ENCODE peak calls at places on chromosomes 16 and 17, in five cellular contexts. One of them, this sample, is unnamed.
A peak's percentile ranks its signal among the peaks of the same experiment; 100 is the strongest.

GRCh38 chr17:83155128-83156081 is 76.0 kb downstream of the METRNL start:
- DNase-seq in lung: peak; percentile 29
- DNase-seq in Peyer's patch: no peak
- DNase-seq in A549: no peak
- DNase-seq in IMR-90: peak; percentile 44
- DNase-seq in this sample: no peak

GRCh38 chr17:32519769-32520701 is 33.2 kb downstream of the CDK5R1 start:
- DNase-seq in A549: no peak
- DNase-seq in lung: no peak
- DNase-seq in Peyer's patch: peak; percentile 83
- DNase-seq in IMR-90: no peak
- DNase-seq in this sample: no peak

GRCh38 chr16:5502467-5502869 is 404.9 kb upstream of the EEF2KMT start:
- DNase-seq in lung: no peak
- DNase-seq in IMR-90: no peak
- DNase-seq in A549: peak; percentile 17
- DNase-seq in Peyer's patch: no peak
- DNase-seq in this sample: no peak

GRCh38 chr16:3431779-3432219 is 11.5 kb downstream of the ZNF597 start:
- DNase-seq in A549: no peak
- DNase-seq in IMR-90: peak; percentile 31
- DNase-seq in lung: peak; percentile 34
- DNase-seq in Peyer's patch: peak; percentile 63
- DNase-seq in this sample: peak; percentile 8

GRCh38 chr17:3977387-3977786 is 13.2 kb upstream of the ATP2A3 start:
- DNase-seq in lung: no peak
- DNase-seq in IMR-90: no peak
- DNase-seq in A549: no peak
- DNase-seq in Peyer's patch: no peak
- DNase-seq in this sample: no peak

GRCh38 chr17:76956846-76957540 is 88.8 kb downstream of the MGAT5B start:
- DNase-seq in Peyer's patch: no peak
- DNase-seq in IMR-90: no peak
- DNase-seq in lung: no peak
- DNase-seq in A549: no peak
- DNase-seq in this sample: no peak

GRCh38 chr16:16996830-16997229 is 473.9 kb downstream of the XYLT1 start:
- DNase-seq in Peyer's patch: no peak
- DNase-seq in IMR-90: no peak
- DNase-seq in A549: no peak
- DNase-seq in lung: no peak
- DNase-seq in this sample: no peak

GRCh38 chr16:13231365-13231764 is 330.0 kb downstream of the SHISA9 start:
- DNase-seq in A549: no peak
- DNase-seq in Peyer's patch: no peak
- DNase-seq in IMR-90: no peak
- DNase-seq in lung: no peak
- DNase-seq in this sample: no peak

GRCh38 chr17:79986441-79987186 is 49.1 kb downstream of the TBC1D16 start:
- DNase-seq in lung: no peak
- DNase-seq in Peyer's patch: no peak
- DNase-seq in IMR-90: peak; percentile 67
- DNase-seq in A549: no peak
- DNase-seq in this sample: no peak

GRCh38 chr17:81254955-81255717 is 16.0 kb downstream of the NDUFAF8 start:
- DNase-seq in A549: peak; percentile 77
- DNase-seq in Peyer's patch: peak; percentile 86
- DNase-seq in lung: peak; percentile 91
- DNase-seq in IMR-90: peak; percentile 82
- DNase-seq in this sample: no peak

GRCh38 chr16:22183901-22184614 is 21.8 kb downstream of the SDR42E2 start:
- DNase-seq in lung: no peak
- DNase-seq in A549: no peak
- DNase-seq in Peyer's patch: no peak
- DNase-seq in IMR-90: no peak
- DNase-seq in this sample: no peak

GRCh38 chr16:3519581-3519980 is 18.8 kb downstream of the CLUAP1 start:
- DNase-seq in A549: peak; percentile 35
- DNase-seq in lung: no peak
- DNase-seq in IMR-90: no peak
- DNase-seq in Peyer's patch: no peak
- DNase-seq in this sample: no peak

GRCh38 chr16:70691223-70692129 is 5.6 kb upstream of the MTSS2 start:
- DNase-seq in A549: peak; percentile 67
- DNase-seq in Peyer's patch: peak; percentile 80
- DNase-seq in lung: no peak
- DNase-seq in IMR-90: peak; percentile 97
- DNase-seq in this sample: peak; percentile 28

GRCh38 chr17:49907279-49907678 is 59.4 kb upstream of the TAC4 start:
- DNase-seq in A549: no peak
- DNase-seq in lung: no peak
- DNase-seq in Peyer's patch: no peak
- DNase-seq in IMR-90: no peak
- DNase-seq in this sample: no peak

GRCh38 chr16:4370151-4370550 is 1.5 kb upstream of the VASN start:
- DNase-seq in IMR-90: no peak
- DNase-seq in Peyer's patch: no peak
- DNase-seq in A549: no peak
- DNase-seq in lung: no peak
- DNase-seq in this sample: no peak

GRCh38 chr17:73650147-73650546 is 5.9 kb upstream of the SDK2 start:
- DNase-seq in lung: peak; percentile 10
- DNase-seq in IMR-90: no peak
- DNase-seq in Peyer's patch: no peak
- DNase-seq in A549: peak; percentile 60
- DNase-seq in this sample: no peak

GRCh38 chr16:49608801-49609200 is 235.2 kb downstream of the C16orf78 start:
- DNase-seq in A549: peak; percentile 21
- DNase-seq in lung: no peak
- DNase-seq in Peyer's patch: no peak
- DNase-seq in IMR-90: peak; percentile 61
- DNase-seq in this sample: no peak

GRCh38 chr17:56834380-56835258 is 668 bp downstream of the DGKE start:
- DNase-seq in lung: no peak
- DNase-seq in Peyer's patch: peak; percentile 88
- DNase-seq in IMR-90: peak; percentile 7
- DNase-seq in A549: peak; percentile 69
- DNase-seq in this sample: no peak

GRCh38 chr17:55731586-55732250 is 9.1 kb upstream of the TMEM100 start:
- DNase-seq in lung: no peak
- DNase-seq in Peyer's patch: peak; percentile 48
- DNase-seq in IMR-90: peak; percentile 36
- DNase-seq in A549: no peak
- DNase-seq in this sample: no peak
- H3K27ac ChIP-seq in lung: peak overlapping the region; percentile 76
- H3K27ac ChIP-seq in Peyer's patch: peak overlapping the region; percentile 64
- H3K27ac ChIP-seq in IMR-90: no peak overlapping the region
- H3K27ac ChIP-seq in A549: no peak overlapping the region
- H3K27ac ChIP-seq in this sample: peak overlapping the region; percentile 3

DNA sequence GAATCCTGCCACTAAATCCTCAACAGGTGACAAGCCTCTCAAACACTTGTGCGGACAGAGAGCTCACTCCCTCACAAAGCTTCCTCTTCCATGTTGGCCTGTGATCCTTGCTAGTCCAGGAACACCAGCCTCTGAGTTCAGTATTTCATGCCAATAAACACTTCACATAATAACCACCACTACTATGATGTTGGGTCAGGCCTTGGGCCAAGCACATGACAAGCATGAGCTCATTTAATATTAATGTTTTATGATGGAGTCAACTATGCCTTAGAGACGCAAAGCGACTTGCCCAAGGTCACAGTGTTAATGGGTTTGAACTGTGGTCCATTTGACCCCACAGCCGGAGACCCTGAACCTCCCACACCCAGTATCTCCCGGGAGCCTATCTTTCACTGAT is 129.1 kb downstream of the GAS7 start:
- DNase-seq in lung: no peak
- DNase-seq in IMR-90: no peak
- DNase-seq in Peyer's patch: no peak
- DNase-seq in A549: no peak
- DNase-seq in this sample: no peak
- H3K27ac ChIP-seq in lung: peak overlapping the region; percentile 12
- H3K27ac ChIP-seq in IMR-90: no peak overlapping the region
- H3K27ac ChIP-seq in Peyer's patch: no peak overlapping the region
- H3K27ac ChIP-seq in A549: no peak overlapping the region
- H3K27ac ChIP-seq in this sample: no peak overlapping the region

GRCh38 chr17:64173646-64174045 is 43.7 kb upstream of the ERN1 start:
- DNase-seq in A549: no peak
- DNase-seq in lung: no peak
- DNase-seq in IMR-90: no peak
- DNase-seq in Peyer's patch: no peak
- DNase-seq in this sample: no peak
- H3K27ac ChIP-seq in A549: no peak overlapping the region
- H3K27ac ChIP-seq in lung: peak overlapping the region; percentile 71
- H3K27ac ChIP-seq in IMR-90: no peak overlapping the region
- H3K27ac ChIP-seq in Peyer's patch: no peak overlapping the region
- H3K27ac ChIP-seq in this sample: peak overlapping the region; percentile 84

GRCh38 chr16:86513471-86514277 is 3.3 kb downstream of the FOXF1 start:
- DNase-seq in IMR-90: no peak
- DNase-seq in A549: no peak
- DNase-seq in Peyer's patch: no peak
- DNase-seq in lung: no peak
- DNase-seq in this sample: no peak
- H3K27ac ChIP-seq in IMR-90: peak overlapping the region; percentile 100
- H3K27ac ChIP-seq in A549: no peak overlapping the region
- H3K27ac ChIP-seq in Peyer's patch: peak overlapping the region; percentile 95
- H3K27ac ChIP-seq in lung: peak overlapping the region; percentile 48
- H3K27ac ChIP-seq in this sample: no peak overlapping the region

DNA sequence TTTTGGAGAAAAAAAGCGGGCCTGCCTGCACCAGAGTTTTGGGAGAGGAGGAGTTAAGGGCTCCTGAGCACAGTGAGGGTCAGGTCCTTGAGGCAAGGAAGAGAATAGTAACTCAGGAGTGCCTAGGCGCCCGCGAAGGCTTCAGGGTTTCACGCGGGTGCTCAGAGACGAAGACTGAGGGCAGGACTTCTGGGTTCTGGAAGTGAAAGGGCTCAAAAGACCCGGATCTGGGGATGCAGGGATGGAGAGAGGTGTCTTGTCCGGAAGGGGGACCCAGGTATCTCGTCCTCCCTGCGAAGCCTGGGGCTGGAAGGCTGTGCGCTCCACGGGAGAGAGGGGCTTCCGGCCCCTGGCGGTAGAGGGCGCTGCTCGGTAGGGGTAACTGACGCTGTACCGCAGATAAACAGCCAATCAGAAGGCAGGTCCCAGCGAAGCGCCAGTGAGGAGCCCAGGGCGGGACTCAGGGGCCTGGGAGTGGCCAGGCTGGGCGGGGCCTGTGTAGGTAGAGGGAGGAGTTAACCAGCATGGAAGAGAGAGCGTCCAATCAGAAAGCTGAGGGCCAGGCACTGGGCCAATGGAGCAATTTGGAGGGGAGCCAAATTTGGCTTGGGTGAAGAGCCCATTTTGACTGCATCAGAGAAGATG is 729 bp downstream of the TGFB1I1 start:
- DNase-seq in lung: peak; percentile 95
- DNase-seq in IMR-90: peak; percentile 88
- DNase-seq in Peyer's patch: peak; percentile 88
- DNase-seq in A549: peak; percentile 93
- DNase-seq in this sample: no peak
- H3K27ac ChIP-seq in lung: peak overlapping the region; percentile 84
- H3K27ac ChIP-seq in IMR-90: peak overlapping the region; percentile 100
- H3K27ac ChIP-seq in Peyer's patch: peak overlapping the region; percentile 83
- H3K27ac ChIP-seq in A549: peak overlapping the region; percentile 99
- H3K27ac ChIP-seq in this sample: no peak overlapping the region

GRCh38 chr16:58031016-58031800 is 5.7 kb downstream of the MMP15 start:
- DNase-seq in lung: peak; percentile 40
- DNase-seq in A549: no peak
- DNase-seq in Peyer's patch: no peak
- DNase-seq in IMR-90: no peak
- DNase-seq in this sample: no peak
- H3K27ac ChIP-seq in lung: peak overlapping the region; percentile 77
- H3K27ac ChIP-seq in A549: no peak overlapping the region
- H3K27ac ChIP-seq in Peyer's patch: peak overlapping the region; percentile 91
- H3K27ac ChIP-seq in IMR-90: no peak overlapping the region
- H3K27ac ChIP-seq in this sample: no peak overlapping the region

DNA sequence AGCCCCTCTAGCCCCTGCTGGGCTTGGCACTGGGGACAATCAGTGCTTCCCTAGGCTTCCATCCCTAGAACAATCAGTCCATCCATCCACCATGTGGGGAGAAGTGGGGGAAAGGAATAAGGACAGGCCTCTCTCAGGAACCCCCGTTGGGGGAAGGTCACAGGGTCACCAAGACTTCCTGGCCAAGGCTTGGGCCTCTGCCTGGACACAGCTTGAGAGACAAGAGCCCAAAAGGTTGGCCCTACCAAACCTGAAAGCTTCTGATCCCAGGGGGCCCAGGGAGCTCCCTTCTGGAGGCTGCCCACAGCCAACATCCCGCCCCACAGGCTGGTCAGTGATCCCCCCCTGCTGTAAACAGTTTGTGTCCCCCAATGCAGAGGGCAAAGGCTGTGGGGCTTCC is 16.2 kb upstream of the MTMR4 start:
- DNase-seq in IMR-90: no peak
- DNase-seq in lung: no peak
- DNase-seq in A549: no peak
- DNase-seq in Peyer's patch: no peak
- DNase-seq in this sample: peak; percentile 14
- H3K27ac ChIP-seq in IMR-90: no peak overlapping the region
- H3K27ac ChIP-seq in lung: no peak overlapping the region
- H3K27ac ChIP-seq in A549: no peak overlapping the region
- H3K27ac ChIP-seq in Peyer's patch: no peak overlapping the region
- H3K27ac ChIP-seq in this sample: peak overlapping the region; percentile 96

GRCh38 chr16:67659675-67660563 is at the start of gene ACD:
- DNase-seq in IMR-90: peak; percentile 84
- DNase-seq in Peyer's patch: peak; percentile 95
- DNase-seq in A549: peak; percentile 90
- DNase-seq in lung: peak; percentile 88
- DNase-seq in this sample: peak; percentile 87

GRCh38 chr16:67658849-67659674 is 998 bp downstream of the ACD start:
- DNase-seq in A549: no peak
- DNase-seq in IMR-90: no peak
- DNase-seq in Peyer's patch: no peak
- DNase-seq in lung: no peak
- DNase-seq in this sample: no peak

GRCh38 chr16:67657017-67657608 is 2.9 kb downstream of the ACD start:
- DNase-seq in Peyer's patch: no peak
- DNase-seq in IMR-90: no peak
- DNase-seq in lung: no peak
- DNase-seq in A549: no peak
- DNase-seq in this sample: no peak

GRCh38 chr16:67656344-67657016 is 3.6 kb downstream of the ACD start:
- DNase-seq in IMR-90: no peak
- DNase-seq in lung: no peak
- DNase-seq in Peyer's patch: no peak
- DNase-seq in A549: no peak
- DNase-seq in this sample: no peak

GRCh38 chr16:67657751-67658518 is 2.1 kb downstream of the ACD start:
- DNase-seq in lung: no peak
- DNase-seq in IMR-90: no peak
- DNase-seq in A549: no peak
- DNase-seq in Peyer's patch: no peak
- DNase-seq in this sample: no peak
- H3K27ac ChIP-seq in lung: no peak overlapping the region
- H3K27ac ChIP-seq in IMR-90: no peak overlapping the region
- H3K27ac ChIP-seq in A549: no peak overlapping the region
- H3K27ac ChIP-seq in Peyer's patch: no peak overlapping the region
- H3K27ac ChIP-seq in this sample: no peak overlapping the region

GRCh38 chr16:1470543-1471251 is 4.1 kb downstream of the CLCN7 start:
- DNase-seq in Peyer's patch: no peak
- DNase-seq in IMR-90: peak; percentile 43
- DNase-seq in lung: peak; percentile 52
- DNase-seq in A549: no peak
- DNase-seq in this sample: no peak
- H3K27ac ChIP-seq in Peyer's patch: peak overlapping the region; percentile 35
- H3K27ac ChIP-seq in IMR-90: no peak overlapping the region
- H3K27ac ChIP-seq in lung: peak overlapping the region; percentile 81
- H3K27ac ChIP-seq in A549: no peak overlapping the region
- H3K27ac ChIP-seq in this sample: no peak overlapping the region